ENCODE peak calls at places on chromosomes 12 and 14, in four cellular contexts. P is heart left ventricle, X is GM12878, U is stomach. H is an unnamed sample.

GRCh38 chr12:87756111-87756510 is 273.1 kb downstream of the C12orf50 start:
- DNase-seq in P (no peak), X (no peak), U (no peak), H (no peak)

GRCh38 chr14:38507299-38507698 is 251.4 kb upstream of the CLEC14A start:
- DNase-seq in P (no peak), X (no peak), U (no peak), H (no peak)

GRCh38 chr14:104968541-104969401 is 9.4 kb downstream of the AHNAK2 start:
- DNase-seq in P (no peak), X (no peak), U (no peak), H (no peak)

GRCh38 chr12:62434504-62435336 is 31.9 kb upstream of the MON2 start:
- DNase-seq in P (no peak), X (no peak), U (peak; percentile 29), H (peak; percentile 21)

GRCh38 chr12:49540229-49541139 is 1.7 kb downstream of the KCNH3 start:
- DNase-seq in P (no peak), X (no peak), U (no peak), H (no peak)

GRCh38 chr12:122204829-122205589 is 1.5 kb downstream of the B3GNT4 start:
- DNase-seq in P (no peak), X (no peak), U (no peak), H (no peak)

GRCh38 chr14:59213368-59214315 is 25.2 kb downstream of the DAAM1 start:
- DNase-seq in P (no peak), X (no peak), U (no peak), H (no peak)

GRCh38 chr14:68767248-68767645 is 25.6 kb downstream of the ZFP36L1 start:
- DNase-seq in P (no peak), X (no peak), U (no peak), H (no peak)

GRCh38 chr14:105007593-105008264 is 13.2 kb downstream of the CDCA4 start:
- DNase-seq in P (no peak), X (no peak), U (no peak), H (no peak)

GRCh38 chr12:62841841-62842240 is 93.1 kb downstream of the PPM1H start:
- DNase-seq in P (no peak), X (no peak), U (peak; percentile 35), H (no peak)

GRCh38 chr14:35398095-35398584 is 6.4 kb downstream of the NFKBIA start:
- DNase-seq in P (peak; percentile 33), X (no peak), U (no peak), H (no peak)

GRCh38 chr12:78018146-78018910 is 187.6 kb downstream of the NAV3 start:
- DNase-seq in P (no peak), X (no peak), U (no peak), H (no peak)

GRCh38 chr12:81147286-81147919 is 69.5 kb downstream of the ACSS3 start:
- DNase-seq in P (no peak), X (no peak), U (no peak), H (no peak)

GRCh38 chr12:12121022-12121421 is 50.3 kb downstream of the BCL2L14 start:
- DNase-seq in P (no peak), X (no peak), U (no peak), H (no peak)

DNA sequence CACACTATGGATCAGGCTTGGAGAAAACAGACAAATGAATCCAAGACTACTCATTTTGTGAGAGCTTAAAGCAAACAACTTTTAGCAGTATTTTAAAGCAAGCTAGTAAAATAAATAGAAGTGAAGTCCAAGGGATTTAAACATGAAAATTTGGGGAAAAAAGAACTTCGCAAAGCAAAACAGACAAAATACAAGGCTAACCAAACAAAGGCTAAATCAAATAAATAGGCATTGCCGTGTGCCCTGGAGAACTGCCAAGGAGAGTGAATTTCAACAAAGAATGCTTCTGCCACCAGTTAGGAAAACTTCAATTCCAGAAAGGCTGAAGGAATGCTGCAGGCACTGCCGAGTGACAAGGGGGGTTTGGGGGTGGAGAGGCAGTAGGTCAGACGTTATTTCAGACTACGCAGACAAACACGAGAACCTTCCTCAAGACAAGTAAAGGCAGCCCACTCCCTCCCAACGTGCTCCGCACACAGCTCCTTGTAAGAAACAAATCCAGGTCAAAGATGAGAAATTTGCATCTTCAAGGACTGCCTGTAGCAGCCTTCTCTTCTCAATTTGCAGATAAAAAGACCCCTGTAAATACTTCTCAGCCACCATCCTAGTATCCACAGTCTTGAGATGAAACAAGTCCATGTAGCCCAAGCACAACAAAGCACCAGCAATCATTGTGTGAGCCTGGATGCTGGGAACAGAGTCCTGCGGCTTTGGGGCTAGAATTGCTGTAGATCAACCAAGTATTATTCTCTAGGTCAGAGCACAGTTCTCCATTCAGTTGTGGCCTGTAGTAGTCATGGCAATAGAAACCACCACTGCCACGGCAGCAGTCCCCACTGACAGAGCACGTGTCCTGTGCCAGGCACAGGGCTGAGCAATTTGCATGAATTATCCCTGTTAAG is 43.3 kb downstream of the EFCAB11 start:
- DNase-seq in P (no peak), X (no peak), U (peak; percentile 36), H (peak; percentile 36)
- H3K4me1 ChIP-seq in P (no peaks in the 10 kb centered on the region), X (no peaks in the 10 kb centered on the region), U (peaks cover 8% of the 10 kb centered on the region), H (peaks cover 24% of the 10 kb centered on the region)

GRCh38 chr12:115870527-115870926 is 407.0 kb downstream of the MED13L start:
- DNase-seq in P (no peak), X (no peak), U (no peak), H (no peak)
- TF ChIP-seq POLR2A in P (no peak), X (no peak), U (no peak), H (no peak)

GRCh38 chr12:132376464-132376830 is 47.1 kb upstream of the GALNT9 start:
- DNase-seq in P (no peak), X (no peak), U (no peak), H (no peak)

GRCh38 chr12:132377147-132377546 is 47.8 kb upstream of the GALNT9 start:
- DNase-seq in P (no peak), X (no peak), U (no peak), H (no peak)

GRCh38 chr12:132373967-132374820 is 44.8 kb upstream of the GALNT9 start:
- DNase-seq in P (no peak), X (no peak), U (no peak), H (no peak)

GRCh38 chr12:132375747-132376463 is 46.5 kb upstream of the GALNT9 start:
- DNase-seq in P (no peak), X (no peak), U (no peak), H (no peak)

DNA sequence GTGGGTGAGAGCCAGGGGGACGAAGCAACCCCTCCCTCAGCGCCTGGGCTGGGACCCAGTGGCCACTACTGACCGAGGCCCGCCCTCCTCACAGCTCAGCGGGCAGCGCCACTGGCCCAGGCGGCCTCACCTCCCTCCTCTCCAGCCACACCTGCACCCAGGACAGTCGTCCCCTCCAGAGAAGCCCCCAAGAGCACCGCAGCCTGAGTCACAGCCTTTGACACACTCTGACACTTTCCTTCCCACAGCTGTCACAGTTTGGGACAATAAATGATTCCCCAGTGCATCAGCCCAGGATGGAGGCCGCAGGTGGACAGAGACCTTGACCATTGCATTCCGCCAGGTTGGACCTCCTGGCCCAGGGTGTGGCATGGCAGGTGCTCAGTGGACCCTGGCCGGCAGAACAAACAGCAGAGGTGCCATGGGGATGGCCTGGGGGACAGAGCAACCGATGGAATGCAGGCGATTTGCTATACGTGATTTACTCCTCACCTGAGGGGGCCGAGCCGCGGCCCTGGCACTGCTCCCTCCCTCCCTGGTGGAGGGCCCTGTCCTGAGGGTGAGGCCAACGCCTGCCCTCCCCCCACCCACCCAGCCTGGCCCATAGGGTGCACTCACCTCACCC is 45.5 kb upstream of the GALNT9 start:
- DNase-seq in P (no peak), X (no peak), U (no peak), H (no peak)
- H3K27me3 ChIP-seq in P (peaks cover 31% of the 10 kb centered on the region), X (no peaks in the 10 kb centered on the region), U (peaks cover 47% of the 10 kb centered on the region), H (peaks cover 85% of the 10 kb centered on the region)

GRCh38 chr12:22047495-22047894 is 1.5 kb downstream of the CMAS start:
- DNase-seq in P (no peak), X (no peak), U (no peak), H (no peak)
- H3K4me1 ChIP-seq in P (peaks cover 11% of the 10 kb centered on the region), X (no peaks in the 10 kb centered on the region), U (peaks cover 8% of the 10 kb centered on the region), H (peaks cover 72% of the 10 kb centered on the region)

GRCh38 chr12:59075968-59076367 is 155.7 kb upstream of the LRIG3 start:
- DNase-seq in P (no peak), X (no peak), U (no peak), H (no peak)
- TF ChIP-seq POLR2A in P (no peak), X (no peak), U (no peak), H (no peak)

H was measured in transverse colon.